ENCODE peak calls at places on chromosomes 16 and 17, in six cellular contexts. F is H7; Z is SK-N-MC; P is CD4-positive, alpha-beta T cell; J is RPMI8226; L is NCI-H1930. A is an unnamed sample.

GRCh38 chr17:76107507-76107906 is 3.9 kb upstream of the EXOC7 start:
- DNase-seq in J (no peak), F (no peak), P (no peak), L (no peak), Z (no peak), A (no peak)

GRCh38 chr17:3796110-3796821 is 4.7 kb downstream of the ITGAE start:
- DNase-seq in F (peak; percentile 44), Z (no peak), J (no peak), P (peak; percentile 68), L (no peak), A (no peak)

GRCh38 chr16:82580293-82580900 is 46.4 kb upstream of the CDH13 start:
- DNase-seq in L (no peak), Z (no peak), J (peak; percentile 23), P (no peak), F (peak; percentile 41), A (no peak)

GRCh38 chr17:57102122-57102521 is 17.1 kb downstream of the AKAP1 start:
- DNase-seq in F (no peak), J (peak; percentile 58), L (no peak), P (no peak), Z (no peak), A (no peak)

GRCh38 chr16:77300232-77300631 is 101.0 kb downstream of the SYCE1L start:
- DNase-seq in F (no peak), L (no peak), P (no peak), J (no peak), Z (no peak), A (no peak)

GRCh38 chr17:6052926-6053325 is 17.3 kb upstream of the WSCD1 start:
- DNase-seq in P (no peak), Z (no peak), L (no peak), F (no peak), J (no peak), A (no peak)

GRCh38 chr17:59746849-59747445 is 39.5 kb downstream of the VMP1 start:
- DNase-seq in F (peak; percentile 24), L (no peak), P (no peak), Z (no peak), J (peak; percentile 30), A (peak; percentile 11)

GRCh38 chr16:80852261-80852872 is 48.0 kb upstream of the CDYL2 start:
- DNase-seq in F (peak; percentile 62), J (peak; percentile 7), P (no peak), Z (no peak), L (no peak), A (peak; percentile 36)

GRCh38 chr16:4116328-4117249 is at the start of gene ADCY9:
- DNase-seq in F (peak; percentile 100), Z (no peak), J (peak; percentile 87), L (peak; percentile 54), P (peak; percentile 68), A (peak; percentile 99)

GRCh38 chr17:78469443-78469842 is 91.0 kb downstream of the PGS1 start:
- DNase-seq in L (no peak), J (no peak), P (no peak), F (no peak), Z (no peak), A (no peak)

GRCh38 chr16:14600164-14600563 is 29.9 kb downstream of the PARN start:
- DNase-seq in J (peak; percentile 25), P (no peak), F (peak; percentile 53), Z (no peak), L (no peak), A (no peak)

GRCh38 chr17:62704381-62704971 is 77.0 kb downstream of the MRC2 start:
- DNase-seq in F (peak; percentile 68), J (no peak), P (no peak), L (no peak), Z (no peak), A (no peak)

GRCh38 chr17:62075308-62075815 is 10.3 kb upstream of the MED13 start:
- DNase-seq in Z (no peak), P (no peak), F (no peak), J (no peak), L (no peak), A (no peak)

GRCh38 chr17:83084214-83084613 is 4.8 kb downstream of the METRNL start:
- DNase-seq in F (peak; percentile 69), J (no peak), P (no peak), L (no peak), Z (no peak), A (no peak)

GRCh38 chr17:75764711-75765421 is at the start of gene GALK1:
- DNase-seq in Z (no peak), J (peak; percentile 83), P (peak; percentile 63), L (peak; percentile 37), F (peak; percentile 95), A (peak; percentile 72)

GRCh38 chr17:67717624-67718324 is at the start of gene NOL11:
- DNase-seq in Z (peak; percentile 87), J (peak; percentile 99), P (peak; percentile 99), F (peak; percentile 96), L (peak; percentile 99), A (peak; percentile 90)

GRCh38 chr17:43094129-43094834 is 30.9 kb downstream of the BRCA1 start:
- DNase-seq in Z (no peak), J (no peak), P (no peak), F (no peak), L (no peak), A (no peak)

GRCh38 chr17:80453126-80453979 is 23.1 kb downstream of the NPTX1 start:
- DNase-seq in Z (no peak), J (no peak), P (no peak), L (no peak), F (no peak), A (no peak)

GRCh38 chr17:34306466-34306865 is 12.8 kb upstream of the CCL8 start:
- DNase-seq in J (no peak), L (no peak), F (peak; percentile 40), P (no peak), Z (no peak), A (no peak)

GRCh38 chr16:50282955-50283631 is 16.7 kb downstream of the ADCY7 start:
- DNase-seq in F (no peak), P (no peak), J (no peak), L (no peak), Z (no peak), A (no peak)

GRCh38 chr17:82330322-82331239 is 3.0 kb downstream of the SECTM1 start:
- DNase-seq in P (no peak), Z (no peak), L (no peak), J (peak; percentile 98), F (peak; percentile 67), A (peak; percentile 87)

GRCh38 chr16:79278506-79278905 is 322.0 kb downstream of the MAF start:
- DNase-seq in J (peak; percentile 68), Z (no peak), P (peak; percentile 65), F (no peak), L (no peak), A (no peak)

GRCh38 chr16:88465387-88465983 is 12.4 kb downstream of the ZFPM1 start:
- DNase-seq in J (no peak), P (no peak), F (no peak), Z (no peak), L (no peak), A (no peak)

GRCh38 chr16:2720063-2720455 is at the start of gene PRSS27:
- DNase-seq in P (no peak), F (no peak), J (no peak), Z (no peak), L (no peak), A (no peak)

GRCh38 chr17:66984730-66985129 is 20.2 kb downstream of the CACNG4 start:
- DNase-seq in J (no peak), L (no peak), F (no peak), Z (no peak), P (no peak), A (no peak)

A was measured in HuH-7.5.